ENCODE peak calls at places on chromosomes 4 and X, in five cellular contexts. V is sciatic nerve, R is fibroblast of the aortic adventitia, A is fibroblast of pulmonary artery, H is NCI-H1105 treated with DMSO at 0.1 percent for 48 hours. O is an unnamed sample.

GRCh38 chrX:103629295-103630170 is 758 bp downstream of the TCEAL1 start:
- DNase-seq in V (peak), R (peak), A (peak), H (peak), O (peak)

GRCh38 chrX:131330735-131331134 is 41.6 kb upstream of the IGSF1 start:
- DNase-seq in V (no peak), R (no peak), A (no peak), H (no peak), O (no peak)

GRCh38 chr4:113643505-113643904 is 118.0 kb downstream of the CAMK2D start:
- DNase-seq in V (no peak), R (no peak), A (peak), H (no peak), O (no peak)

GRCh38 chr4:37953620-37954325 is 6.4 kb upstream of the PTTG2 start:
- DNase-seq in V (no peak), R (peak), A (no peak), H (no peak), O (no peak)

GRCh38 chrX:16868920-16869319 is 1.2 kb downstream of the RBBP7 start:
- DNase-seq in V (no peak), R (no peak), A (no peak), H (no peak), O (no peak)

GRCh38 chrX:49309401-49309981 is 6.0 kb downstream of the GAGE10 start:
- DNase-seq in V (no peak), R (peak), A (peak), H (no peak), O (no peak)

GRCh38 chrX:40581333-40581910 is 652 bp downstream of the ATP6AP2 start:
- DNase-seq in V (no peak), R (peak), A (peak), H (no peak), O (no peak)

GRCh38 chrX:149010026-149010898 is 494.8 kb downstream of the IDS start:
- DNase-seq in V (no peak), R (no peak), A (no peak), H (peak), O (no peak)

GRCh38 chr4:139453041-139453370 is 915 bp upstream of the RAB33B start:
- DNase-seq in V (no peak), R (no peak), A (no peak), H (peak), O (peak)

GRCh38 chr4:109574931-109575804 is 15.1 kb downstream of the MCUB start:
- DNase-seq in V (no peak), R (no peak), A (no peak), H (peak), O (no peak)

GRCh38 chr4:52051213-52051614 is at the start of gene SPATA18:
- DNase-seq in V (peak), R (no peak), A (no peak), H (no peak), O (no peak)

GRCh38 chrX:54540289-54540688 is 10.3 kb downstream of the GNL3L start:
- DNase-seq in V (no peak), R (peak), A (peak), H (no peak), O (no peak)

GRCh38 chrX:142999209-142999720 is 26.5 kb upstream of the SPANXN4 start:
- DNase-seq in V (no peak), R (no peak), A (no peak), H (no peak), O (no peak)

GRCh38 chrX:17590892-17591740 is 146.2 kb upstream of the SCML1 start:
- DNase-seq in V (peak), R (peak), A (peak), H (peak), O (peak)

GRCh38 chr4:172802041-172802440 is 366.6 kb upstream of the GALNT7 start:
- DNase-seq in V (no peak), R (no peak), A (no peak), H (no peak), O (no peak)

GRCh38 chr4:168028568-168028967 is 63.8 kb upstream of the ANXA10 start:
- DNase-seq in V (no peak), R (no peak), A (peak), H (no peak), O (no peak)

GRCh38 chr4:174152717-174153466 is 130.6 kb downstream of the FBXO8 start:
- DNase-seq in V (no peak), R (no peak), A (peak), H (no peak), O (peak)

GRCh38 chr4:38279077-38279476 is 318.9 kb downstream of the PTTG2 start:
- DNase-seq in V (no peak), R (no peak), A (no peak), H (no peak), O (no peak)

GRCh38 chr4:144709159-144709558 is 63.2 kb downstream of the HHIP start:
- DNase-seq in V (no peak), R (peak), A (peak), H (no peak), O (no peak)

GRCh38 chrX:75781618-75782017 is 3.4 kb downstream of the MAGEE2 start:
- DNase-seq in V (no peak), R (no peak), A (no peak), H (peak), O (no peak)

GRCh38 chr4:6595897-6596537 is 21.0 kb downstream of the MAN2B2 start:
- DNase-seq in V (no peak), R (no peak), A (no peak), H (no peak), O (no peak)

GRCh38 chr4:152106113-152106763 is 345.4 kb upstream of the GATB start:
- DNase-seq in V (peak), R (peak), A (peak), H (no peak), O (no peak)

GRCh38 chr4:30269850-30270249 is 450.3 kb upstream of the PCDH7 start:
- DNase-seq in V (no peak), R (no peak), A (peak), H (no peak), O (peak)

GRCh38 chr4:177761692-177762091 is 319.5 kb upstream of the AGA start:
- DNase-seq in V (no peak), R (no peak), A (no peak), H (no peak), O (no peak)

GRCh38 chr4:123749408-123749807 is 352.8 kb downstream of the SPRY1 start:
- DNase-seq in V (no peak), R (no peak), A (no peak), H (no peak), O (no peak)

GRCh38 chr4:113406723-113407016 is 354.9 kb downstream of the CAMK2D start:
- DNase-seq in V (no peak), R (no peak), A (no peak), H (peak), O (peak)

GRCh38 chr4:26819026-26819425 is 41.6 kb upstream of the STIM2 start:
- DNase-seq in V (no peak), R (no peak), A (no peak), H (no peak), O (no peak)

GRCh38 chr4:2254665-2255500 is 7.0 kb downstream of the MXD4 start:
- DNase-seq in V (peak), R (no peak), A (no peak), H (no peak), O (no peak)

GRCh38 chr4:138952405-138952804 is 63.2 kb upstream of the NOCT start:
- DNase-seq in V (no peak), R (no peak), A (peak), H (no peak), O (no peak)